ENCODE peak calls at places on chromosomes 4 and X, in eight cellular contexts. C is psoas muscle; I is stimulated activated naive CD8-positive, alpha-beta T cell treated with anti-CD3 and anti-CD28 coated beads, Interleukin-15, amount 100 ng/mL, for 72 hours; O is nucleus accumbens; P is effector CD4-positive, alpha-beta T cell; G is right atrium auricular region; J is NCI-H1092; H is globus pallidus. T is an unnamed sample.

GRCh38 chr4:74127745-74128144 is 28.8 kb upstream of the CXCL2 start:
- DNase-seq in C (no peak), J (no peak), P (no peak), G (no peak), I (no peak), O (no peak), H (no peak), T (no peak)

GRCh38 chrX:40922307-40922706 is 162.9 kb upstream of the USP9X start:
- DNase-seq in J (no peak), I (no peak), P (no peak), O (no peak), C (no peak), G (no peak), H (no peak), T (no peak)

GRCh38 chr4:107094332-107094731 is 58.2 kb upstream of the DKK2 start:
- DNase-seq in O (no peak), I (no peak), J (no peak), G (no peak), C (no peak), P (no peak), H (no peak), T (no peak)

GRCh38 chr4:97367878-97368277 is 775.4 kb downstream of the STPG2 start:
- DNase-seq in H (no peak), C (no peak), O (no peak), P (no peak), I (no peak), J (no peak), G (no peak), T (no peak)

GRCh38 chrX:51614353-51614752 is 4.4 kb downstream of the CENPVL3 start:
- DNase-seq in P (no peak), H (peak), G (no peak), J (peak), I (no peak), C (no peak), O (no peak), T (no peak)

GRCh38 chrX:123976671-123977316 is 15.3 kb downstream of the STAG2 start:
- DNase-seq in O (no peak), I (no peak), J (no peak), G (no peak), C (no peak), P (no peak), H (peak), T (no peak)

GRCh38 chr4:147052361-147052760 is 106.7 kb upstream of the TTC29 start:
- DNase-seq in H (no peak), C (no peak), O (no peak), P (no peak), I (no peak), G (no peak), J (no peak), T (no peak)

GRCh38 chrX:15988661-15989603 is 134.3 kb upstream of the AP1S2 start:
- DNase-seq in H (no peak), P (no peak), I (no peak), O (no peak), C (no peak), G (no peak), J (no peak), T (no peak)

GRCh38 chr4:163681208-163681821 is 186.8 kb downstream of the TMA16 start:
- DNase-seq in C (no peak), P (peak), O (no peak), G (no peak), H (peak), I (peak), J (peak), T (no peak)

GRCh38 chr4:26858947-26859401 is 1.7 kb upstream of the STIM2 start:
- DNase-seq in C (no peak), I (no peak), H (no peak), P (no peak), O (no peak), G (no peak), J (no peak), T (no peak)

GRCh38 chr4:81652069-81652478 is 180.4 kb upstream of the RASGEF1B start:
- DNase-seq in C (no peak), J (no peak), H (no peak), O (no peak), G (no peak), P (no peak), I (no peak), T (no peak)

GRCh38 chrX:11430266-11430665 is 137.1 kb downstream of the AMELX start:
- DNase-seq in P (no peak), C (no peak), I (no peak), O (no peak), J (no peak), G (no peak), H (no peak), T (no peak)

GRCh38 chr4:74111990-74112389 is 13.0 kb upstream of the CXCL2 start:
- DNase-seq in J (no peak), I (no peak), H (no peak), P (no peak), O (peak), C (no peak), G (no peak), T (no peak)

GRCh38 chrX:40176256-40176978 is 78.7 kb upstream of the BCOR start:
- DNase-seq in J (no peak), P (peak), G (peak), H (no peak), C (peak), I (peak), O (peak), T (peak)

GRCh38 chr4:186698525-186698924 is 25.1 kb downstream of the FAT1 start:
- DNase-seq in O (no peak), P (no peak), C (no peak), G (no peak), H (no peak), I (no peak), J (no peak), T (no peak)

GRCh38 chr4:73222466-73223257 is 35.9 kb downstream of the ANKRD17 start:
- DNase-seq in C (no peak), J (peak), G (no peak), P (peak), H (peak), I (peak), O (peak), T (peak)

GRCh38 chr4:87406462-87406861 is 15.5 kb upstream of the HSD17B11 start:
- DNase-seq in J (no peak), I (no peak), G (no peak), P (no peak), O (no peak), C (no peak), H (no peak), T (no peak)

GRCh38 chrX:150690126-150690525 is 3.1 kb upstream of the MTMR1 start:
- DNase-seq in H (no peak), P (no peak), O (no peak), G (no peak), I (peak), J (no peak), C (no peak), T (no peak)

GRCh38 chr4:53366301-53366716 is 448 bp upstream of the SCFD2 start:
- DNase-seq in O (no peak), G (no peak), H (no peak), J (no peak), C (no peak), I (no peak), P (no peak), T (no peak)

GRCh38 chrX:19028560-19028959 is 44.6 kb upstream of the PHKA2 start:
- DNase-seq in J (no peak), C (no peak), I (no peak), H (no peak), G (no peak), O (no peak), P (no peak), T (no peak)

GRCh38 chr4:110675406-110675805 is 52.5 kb upstream of the PITX2 start:
- DNase-seq in H (no peak), O (no peak), G (no peak), P (no peak), C (no peak), I (no peak), J (no peak), T (no peak)

GRCh38 chrX:25600776-25601175 is 537.4 kb upstream of the MAGEB18 start:
- DNase-seq in J (no peak), O (no peak), C (no peak), P (no peak), G (no peak), I (no peak), H (no peak), T (no peak)

GRCh38 chr4:10320130-10320529 is 137.1 kb downstream of the ZNF518B start:
- DNase-seq in O (no peak), P (no peak), H (no peak), I (no peak), G (no peak), J (no peak), C (no peak), T (no peak)

GRCh38 chrX:69361286-69361926 is 142.7 kb upstream of the NALF2 start:
- DNase-seq in C (no peak), P (no peak), O (no peak), I (no peak), H (no peak), G (no peak), J (no peak), T (no peak)

GRCh38 chr4:39591290-39591689 is 47.4 kb downstream of the SMIM14 start:
- DNase-seq in J (no peak), I (no peak), H (no peak), C (no peak), O (no peak), G (no peak), P (no peak), T (no peak)

GRCh38 chr4:125421547-125421946 is 106.8 kb downstream of the FAT4 start:
- DNase-seq in J (no peak), H (no peak), P (no peak), I (no peak), C (no peak), O (no peak), G (no peak), T (no peak)

GRCh38 chr4:41375561-41375960 is 118.8 kb downstream of the UCHL1 start:
- DNase-seq in J (no peak), I (no peak), H (no peak), P (no peak), C (peak), O (no peak), G (no peak), T (no peak)

GRCh38 chr4:96753216-96753615 is 913.3 kb downstream of the PDHA2 start:
- DNase-seq in G (no peak), H (no peak), I (no peak), P (no peak), J (no peak), O (no peak), C (no peak), T (no peak)

GRCh38 chrX:113399501-113400192 is 559.0 kb upstream of the AMOT start:
- DNase-seq in C (no peak), H (no peak), G (no peak), P (no peak), I (no peak), J (no peak), O (no peak), T (no peak)

GRCh38 chr4:112381996-112382692 is 85.0 kb downstream of the ALPK1 start:
- DNase-seq in P (no peak), H (no peak), G (no peak), I (no peak), J (peak), O (no peak), C (no peak), T (no peak)

GRCh38 chrX:2841511-2841910 is 12.8 kb downstream of the GYG2 start:
- DNase-seq in C (no peak), G (no peak), I (no peak), O (no peak), P (no peak), J (no peak), H (no peak), T (no peak)

GRCh38 chr4:2812985-2813384 is 20.1 kb downstream of the SH3BP2 start:
- DNase-seq in J (no peak), G (no peak), P (no peak), O (no peak), C (no peak), I (no peak), H (no peak), T (no peak)

GRCh38 chrX:7201481-7201880 is 53.5 kb upstream of the PUDP start:
- DNase-seq in I (no peak), C (no peak), P (no peak), J (no peak), G (no peak), O (no peak), H (no peak), T (no peak)